ENCODE peak calls at places on chromosomes 16 and 17, in six cellular contexts. W is NCI-H510A; Y is NCI-H1105; S is stimulated activated CD8-positive, alpha-beta memory T cell treated with anti-CD3 and anti-CD28 coated beads, Interleukin-2, amount 100 ng/mL, for 1 hour; M is aorta; A is ACHN. Q is an unnamed sample.
A peak's percentile ranks its signal among the peaks of the same experiment; 100 is the strongest.

GRCh38 chr16:49461517-49461951 is 87.9 kb downstream of the C16orf78 start:
- DNase-seq in W (no peak), Y (no peak), S (no peak), M (no peak), A (no peak), Q (no peak)

GRCh38 chr17:82050761-82051641 is 610 bp downstream of the RFNG start:
- DNase-seq in W (no peak), Y (no peak), S (no peak), M (no peak), A (no peak), Q (no peak)

GRCh38 chr17:62627219-62627903 is at the start of gene MRC2:
- DNase-seq in W (peak; percentile 28), Y (no peak), S (no peak), M (peak; percentile 94), A (peak; percentile 78), Q (peak; percentile 84)

GRCh38 chr17:1000597-1001490 is 3.9 kb downstream of the TIMM22 start:
- DNase-seq in W (no peak), Y (no peak), S (no peak), M (peak; percentile 73), A (no peak), Q (no peak)

GRCh38 chr17:42535400-42536047 is 517 bp upstream of the NAGLU start:
- DNase-seq in W (no peak), Y (no peak), S (no peak), M (no peak), A (no peak), Q (no peak)

GRCh38 chr17:50950002-50950877 is 84.1 kb upstream of the TOB1 start:
- DNase-seq in W (peak; percentile 51), Y (peak; percentile 13), S (peak; percentile 19), M (peak; percentile 93), A (peak; percentile 90), Q (peak; percentile 88)

GRCh38 chr17:20721151-20721550 is 141.6 kb downstream of the CDRT15L2 start:
- DNase-seq in W (no peak), Y (no peak), S (no peak), M (no peak), A (no peak), Q (no peak)

GRCh38 chr17:64180674-64181073 is 50.7 kb upstream of the ERN1 start:
- DNase-seq in W (no peak), Y (no peak), S (no peak), M (no peak), A (no peak), Q (peak; percentile 70)

GRCh38 chr16:3256876-3257465 is 538 bp upstream of the MEFV start:
- DNase-seq in W (no peak), Y (no peak), S (no peak), M (no peak), A (peak; percentile 98), Q (no peak)

GRCh38 chr17:73030501-73030911 is 62.0 kb downstream of the SLC39A11 start:
- DNase-seq in W (no peak), Y (no peak), S (no peak), M (no peak), A (no peak), Q (no peak)

GRCh38 chr17:20944014-20944905 is 98.6 kb downstream of the USP22 start:
- DNase-seq in W (peak; percentile 84), Y (peak; percentile 83), S (no peak), M (no peak), A (peak; percentile 28), Q (no peak)

GRCh38 chr17:34990921-34991365 is 10.6 kb downstream of the LIG3 start:
- DNase-seq in W (no peak), Y (no peak), S (no peak), M (no peak), A (no peak), Q (peak; percentile 31)

GRCh38 chr16:57383276-57384247 is 11.3 kb downstream of the CX3CL1 start:
- DNase-seq in W (no peak), Y (no peak), S (no peak), M (peak; percentile 65), A (peak; percentile 40), Q (no peak)

GRCh38 chr17:76383645-76384221 is 676 bp upstream of the SPHK1 start:
- DNase-seq in W (no peak), Y (no peak), S (no peak), M (peak; percentile 90), A (peak; percentile 35), Q (peak; percentile 42)

GRCh38 chr17:19660219-19660870 is 11.8 kb downstream of the ALDH3A2 start:
- DNase-seq in W (no peak), Y (no peak), S (no peak), M (no peak), A (no peak), Q (no peak)

GRCh38 chr17:58189436-58190146 is 2.9 kb upstream of the EPX start:
- DNase-seq in W (no peak), Y (no peak), S (no peak), M (peak; percentile 86), A (peak; percentile 89), Q (no peak)